ENCODE peak calls at places on chromosomes 7 and 10, in four cellular contexts. I is PC-3, G is astrocyte, Z is fibroblast of lung. C is an unnamed sample.

GRCh38 chr7:24665564-24666294 is 91.5 kb downstream of the GSDME start:
- DNase-seq in G (peak; percentile 16), I (peak; percentile 71), Z (peak; percentile 75), C (peak; percentile 48)

GRCh38 chr7:24435002-24435401 is 138.2 kb upstream of the PALS2 start:
- DNase-seq in G (no peak), Z (no peak), I (no peak), C (no peak)

GRCh38 chr7:33873518-33873917 is 31.8 kb upstream of the BMPER start:
- DNase-seq in Z (no peak), I (no peak), G (peak; percentile 41), C (no peak)

GRCh38 chr7:158030071-158030470 is 557.6 kb downstream of the PTPRN2 start:
- DNase-seq in Z (no peak), G (no peak), I (no peak), C (no peak)

GRCh38 chr10:108787932-108788331 is 1135.4 kb downstream of the XPNPEP1 start:
- DNase-seq in Z (peak; percentile 12), I (peak; percentile 69), G (peak; percentile 62), C (no peak)

GRCh38 chr7:55532150-55532917 is 40.0 kb downstream of the VOPP1 start:
- DNase-seq in Z (no peak), G (no peak), I (peak; percentile 35), C (no peak)

GRCh38 chr10:118471863-118472262 is 123.6 kb downstream of the PRLHR start:
- DNase-seq in I (no peak), Z (no peak), G (peak; percentile 47), C (no peak)

GRCh38 chr10:121595806-121596667 is 2.2 kb downstream of the FGFR2 start:
- DNase-seq in Z (no peak), G (no peak), I (no peak), C (no peak)

GRCh38 chr10:44939691-44940401 is 19.8 kb upstream of the RASSF4 start:
- DNase-seq in I (no peak), G (no peak), Z (peak; percentile 65), C (no peak)

GRCh38 chr7:79520543-79520942 is 67.1 kb upstream of the MAGI2 start:
- DNase-seq in I (no peak), Z (peak; percentile 8), G (no peak), C (no peak)

GRCh38 chr7:120794100-120794729 is 63.7 kb downstream of the TSPAN12 start:
- DNase-seq in I (no peak), Z (peak; percentile 24), G (no peak), C (no peak)

GRCh38 chr7:48192996-48193395 is 21.7 kb downstream of the ABCA13 start:
- DNase-seq in Z (no peak), I (no peak), G (no peak), C (no peak)

GRCh38 chr10:81479316-81479715 is 395.7 kb upstream of the NRG3 start:
- DNase-seq in G (no peak), Z (no peak), I (no peak), C (no peak)

GRCh38 chr10:85696893-85697292 is 669.7 kb downstream of the GRID1 start:
- DNase-seq in Z (no peak), I (no peak), G (no peak), C (no peak)

GRCh38 chr10:114151486-114151885 is 22.5 kb downstream of the CCDC186 start:
- DNase-seq in Z (peak; percentile 51), G (peak; percentile 90), I (peak; percentile 81), C (no peak)

GRCh38 chr7:33452805-33453502 is 323.6 kb downstream of the BBS9 start:
- DNase-seq in G (peak; percentile 44), Z (peak; percentile 66), I (peak; percentile 52), C (no peak)

GRCh38 chr10:49527061-49527460 is 11.9 kb downstream of the ERCC6 start:
- DNase-seq in G (no peak), I (no peak), Z (no peak), C (no peak)

GRCh38 chr7:81013036-81013435 is 94.2 kb upstream of the SEMA3C start:
- DNase-seq in G (peak; percentile 57), I (peak; percentile 71), Z (peak; percentile 72), C (peak; percentile 47)

GRCh38 chr7:47505317-47506007 is 76.4 kb downstream of the TNS3 start:
- DNase-seq in I (no peak), Z (no peak), G (no peak), C (no peak)

GRCh38 chr7:42117201-42117600 is 119.8 kb downstream of the GLI3 start:
- DNase-seq in Z (no peak), I (no peak), G (no peak), C (no peak)

GRCh38 chr10:69715156-69715898 is 85.3 kb downstream of the FAM241B start:
- DNase-seq in Z (peak; percentile 84), I (peak; percentile 11), G (peak; percentile 62), C (no peak)

GRCh38 chr7:114986181-114986800 is 64.4 kb downstream of the MDFIC start:
- DNase-seq in G (no peak), Z (no peak), I (no peak), C (no peak)

GRCh38 chr7:40644454-40645188 is 509.8 kb downstream of the SUGCT start:
- DNase-seq in I (no peak), Z (no peak), G (no peak), C (no peak)

GRCh38 chr7:43303740-43304241 is 191.3 kb downstream of the HECW1 start:
- DNase-seq in Z (no peak), G (peak; percentile 53), I (no peak), C (no peak)

GRCh38 chr7:39238209-39238869 is 260.6 kb downstream of the POU6F2 start:
- DNase-seq in I (no peak), Z (no peak), G (no peak), C (no peak)
- TF ChIP-seq EZH2 in I (no peak), Z (no peak), G (no peak), C (no peak)

DNA sequence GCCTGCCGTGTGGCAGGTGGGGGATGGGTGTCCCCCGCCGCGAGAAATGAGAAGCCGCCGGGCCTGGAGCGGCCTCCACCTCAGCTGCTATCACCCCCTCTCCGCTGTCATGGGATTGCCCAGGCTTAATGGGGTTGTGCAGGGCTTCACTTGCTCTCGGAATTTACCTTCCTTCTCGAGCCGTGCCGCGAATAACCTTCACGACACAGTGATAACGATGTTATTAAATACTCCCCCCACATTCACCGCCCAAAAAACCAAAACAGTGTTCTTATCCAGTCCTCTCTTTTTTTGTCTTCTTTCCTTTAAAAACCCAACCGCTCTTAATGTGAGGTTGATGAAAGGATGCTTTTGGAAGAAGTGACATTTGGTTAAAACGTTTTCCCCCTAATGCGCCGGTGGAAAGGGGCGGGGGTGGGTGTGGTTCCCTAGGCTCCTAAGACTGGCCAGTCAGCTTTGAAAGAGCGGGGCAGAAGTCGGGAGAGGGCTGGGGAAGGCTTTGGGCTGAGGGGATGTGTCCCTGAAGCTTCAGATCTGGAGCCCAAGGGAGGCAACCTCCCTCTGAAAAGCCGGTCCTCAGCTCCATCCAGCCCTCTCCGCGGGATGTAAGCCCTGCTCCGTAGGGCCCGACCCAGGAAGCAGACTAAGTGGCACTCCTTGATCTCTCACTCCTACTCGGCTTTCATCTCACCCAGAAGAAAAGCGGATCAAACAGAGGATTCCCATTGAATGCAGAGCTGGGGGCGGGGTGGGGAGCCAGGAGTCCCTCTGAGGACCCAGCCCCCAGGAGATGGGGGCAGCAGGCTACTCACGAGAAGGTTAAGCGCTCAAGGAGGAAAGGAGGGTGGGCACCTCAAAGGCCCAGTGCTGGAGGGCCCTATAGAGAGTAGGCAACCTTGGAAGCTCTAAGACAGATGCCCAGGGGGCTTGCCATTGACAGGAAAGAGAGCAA is 2.5 kb upstream of the EVX1 start:
- DNase-seq in Z (no peak), I (no peak), G (no peak), C (no peak)
- H3K4me3 ChIP-seq in Z (no peak overlapping the region), I (no peak overlapping the region), G (no peak overlapping the region), C (no peak overlapping the region)

GRCh38 chr7:131322046-131322445 is 5.6 kb upstream of the MKLN1 start:
- DNase-seq in G (no peak), Z (no peak), I (no peak), C (no peak)

GRCh38 chr7:131327626-131328386 is at the start of gene MKLN1:
- DNase-seq in Z (peak; percentile 88), G (peak; percentile 71), I (peak; percentile 85), C (no peak)

GRCh38 chr7:131327049-131327625 is 539 bp upstream of the MKLN1 start:
- DNase-seq in Z (peak; percentile 74), I (peak; percentile 65), G (peak; percentile 74), C (no peak)

GRCh38 chr7:131326576-131326975 is 1.1 kb upstream of the MKLN1 start:
- DNase-seq in G (no peak), I (no peak), Z (no peak), C (no peak)

GRCh38 chr7:131325179-131325840 is 2.4 kb upstream of the MKLN1 start:
- DNase-seq in I (no peak), Z (no peak), G (no peak), C (no peak)
- TF ChIP-seq EZH2 in I (no peak), Z (no peak), G (no peak), C (no peak)

GRCh38 chr10:72186213-72186612 is 29.6 kb upstream of the ANAPC16 start:
- DNase-seq in Z (no peak), I (no peak), G (peak; percentile 11), C (no peak)
- H3K4me3 ChIP-seq in Z (no peak overlapping the region), I (no peak overlapping the region), G (no peak overlapping the region), C (peak overlapping the region; percentile 26)

GRCh38 chr10:90923111-90923731 is 2.3 kb upstream of the ANKRD1 start:
- DNase-seq in I (no peak), Z (no peak), G (no peak), C (no peak)
- TF ChIP-seq EZH2 in I (no peak), Z (no peak), G (no peak), C (no peak)

GRCh38 chr10:14583967-14584366 is 190.7 kb downstream of the FAM107B start:
- DNase-seq in I (no peak), Z (no peak), G (no peak), C (no peak)

GRCh38 chr10:14586901-14587300 is 187.8 kb downstream of the FAM107B start:
- DNase-seq in I (no peak), Z (no peak), G (no peak), C (no peak)

GRCh38 chr10:14584643-14585042 is 190.1 kb downstream of the FAM107B start:
- DNase-seq in G (no peak), Z (no peak), I (no peak), C (no peak)

GRCh38 chr10:14587540-14588083 is 187.1 kb downstream of the FAM107B start:
- DNase-seq in I (no peak), G (no peak), Z (no peak), C (no peak)

GRCh38 chr10:14585287-14586193 is 189.2 kb downstream of the FAM107B start:
- DNase-seq in I (peak; percentile 58), G (no peak), Z (no peak), C (no peak)
- H3K4me3 ChIP-seq in I (no peak overlapping the region), G (no peak overlapping the region), Z (no peak overlapping the region), C (no peak overlapping the region)

DNA sequence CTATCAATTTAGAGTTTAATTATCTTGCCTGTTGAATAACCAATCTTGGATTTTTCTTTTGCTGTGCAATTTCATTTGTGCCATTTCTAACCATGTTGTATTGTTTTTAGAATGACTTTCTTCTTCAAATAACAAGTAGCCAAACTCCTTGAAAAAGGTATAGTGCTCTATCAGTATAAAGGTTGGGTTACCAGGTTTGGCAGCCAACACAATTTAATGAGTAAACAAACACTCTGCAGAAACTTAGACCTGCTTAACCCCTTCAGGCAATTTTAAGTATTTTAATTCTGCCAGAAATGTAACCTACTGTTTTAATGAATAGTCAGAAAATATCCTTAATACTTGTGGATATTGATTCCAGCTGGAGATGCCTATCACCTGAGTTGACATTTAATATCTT is 299.8 kb downstream of the ARL4A start:
- DNase-seq in Z (no peak), I (no peak), G (no peak), C (no peak)
- TF ChIP-seq EZH2 in Z (no peak), I (no peak), G (no peak), C (no peak)